ENCODE peak calls at places on chromosomes 4 and X, in eight cellular contexts. G, L, B, P, V, Y, I and O are unnamed samples.

GRCh38 chr4:15469402-15470148 is at the start of gene CC2D2A:
- DNase-seq in G (peak), L (peak), B (peak), P (peak), V (no peak), Y (no peak), I (peak), O (peak)

GRCh38 chr4:53913098-53913497 is 151.3 kb downstream of the CHIC2 start:
- DNase-seq in G (no peak), L (no peak), B (no peak), P (no peak), V (no peak), Y (no peak), I (no peak), O (no peak)

GRCh38 chr4:142719854-142720541 is 126.1 kb downstream of the INPP4B start:
- DNase-seq in G (peak), L (peak), B (peak), P (no peak), V (no peak), Y (no peak), I (peak), O (peak)

GRCh38 chr4:53306729-53307128 is 59.1 kb downstream of the SCFD2 start:
- DNase-seq in G (peak), L (no peak), B (no peak), P (no peak), V (no peak), Y (peak), I (peak), O (peak)

GRCh38 chr4:86338989-86339388 is 20.9 kb downstream of the MAPK10 start:
- DNase-seq in G (peak), L (no peak), B (peak), P (peak), V (no peak), Y (peak), I (peak), O (peak)

GRCh38 chrX:148872153-148872540 is 371.7 kb downstream of the AFF2 start:
- DNase-seq in G (no peak), L (no peak), B (no peak), P (no peak), V (no peak), Y (no peak), I (no peak), O (no peak)

GRCh38 chrX:3442685-3443084 is 96.2 kb upstream of the MXRA5 start:
- DNase-seq in G (no peak), L (no peak), B (no peak), P (no peak), V (no peak), Y (no peak), I (no peak), O (no peak)

GRCh38 chr4:184163813-184164212 is 53.9 kb downstream of the ENPP6 start:
- DNase-seq in G (peak), L (peak), B (peak), P (no peak), V (peak), Y (no peak), I (peak), O (peak)

DNA sequence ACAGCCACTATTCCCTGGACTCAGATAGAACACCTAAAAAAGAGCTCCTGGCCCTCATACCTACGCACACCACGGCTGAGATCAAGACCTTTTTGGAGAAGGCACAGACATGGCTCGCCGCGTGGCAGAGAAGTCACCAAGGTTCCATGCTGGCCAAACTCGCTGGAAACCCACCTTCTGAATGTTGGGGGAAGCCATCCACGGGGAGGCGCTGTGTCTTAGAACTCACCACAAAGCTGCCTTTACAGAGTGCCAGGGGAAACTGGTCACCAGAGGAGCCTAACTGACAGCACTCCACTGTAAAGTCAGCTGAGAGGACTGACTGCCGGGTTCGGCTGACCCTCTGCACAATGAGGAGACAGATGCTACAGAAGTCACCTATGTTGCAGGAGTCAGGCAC is 97.9 kb downstream of the NEUROG2 start:
- DNase-seq in G (no peak), L (peak), B (no peak), P (no peak), V (no peak), Y (no peak), I (no peak), O (no peak)
- TF ChIP-seq CTCF in G (no peak), L (no peak), B (peak), P (no peak), V (no peak), Y (no peak), I (no peak), O (no peak)

DNA sequence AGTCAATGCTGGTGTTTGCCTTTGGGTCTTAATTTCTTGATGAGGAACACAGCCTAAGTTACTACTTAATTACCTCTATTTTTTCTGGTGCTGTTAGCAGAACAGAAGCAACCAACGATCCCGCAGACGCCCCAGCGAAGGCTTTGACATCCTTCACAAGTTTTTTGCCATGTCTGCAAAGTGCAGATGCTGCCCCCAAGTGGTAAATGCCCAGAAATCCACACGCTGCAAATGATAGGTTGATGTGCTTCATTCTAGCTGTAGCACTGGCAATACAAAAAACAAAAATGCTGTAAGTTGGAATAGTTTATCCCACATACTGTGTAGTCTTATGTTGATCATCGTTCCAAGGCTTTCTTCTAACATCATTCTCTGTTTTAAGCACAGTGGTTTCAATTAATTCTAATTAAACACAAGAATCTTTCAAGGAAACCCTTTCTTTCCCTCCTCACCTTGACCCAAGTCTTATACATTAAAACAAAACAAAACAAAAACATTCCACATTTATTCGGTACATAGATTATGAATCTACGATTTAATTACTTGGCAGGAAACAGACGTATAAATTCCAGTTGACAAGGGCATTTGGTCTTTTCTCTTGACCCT is 1.2 kb downstream of the PNPLA4 start:
- DNase-seq in G (peak), L (peak), B (peak), P (peak), V (peak), Y (peak), I (peak), O (peak)
- H3K4me3 ChIP-seq in G (no peak), L (peak), B (peak), P (no peak), V (no peak), Y (no peak), I (no peak), O (no peak)

GRCh38 chr4:2803624-2804448 is 11.0 kb downstream of the SH3BP2 start:
- DNase-seq in G (no peak), L (no peak), B (peak), P (no peak), V (no peak), Y (no peak), I (no peak), O (no peak)
- TF ChIP-seq CTCF in G (no peak), L (no peak), B (no peak), P (no peak), V (no peak), Y (no peak), I (no peak), O (no peak)

DNA sequence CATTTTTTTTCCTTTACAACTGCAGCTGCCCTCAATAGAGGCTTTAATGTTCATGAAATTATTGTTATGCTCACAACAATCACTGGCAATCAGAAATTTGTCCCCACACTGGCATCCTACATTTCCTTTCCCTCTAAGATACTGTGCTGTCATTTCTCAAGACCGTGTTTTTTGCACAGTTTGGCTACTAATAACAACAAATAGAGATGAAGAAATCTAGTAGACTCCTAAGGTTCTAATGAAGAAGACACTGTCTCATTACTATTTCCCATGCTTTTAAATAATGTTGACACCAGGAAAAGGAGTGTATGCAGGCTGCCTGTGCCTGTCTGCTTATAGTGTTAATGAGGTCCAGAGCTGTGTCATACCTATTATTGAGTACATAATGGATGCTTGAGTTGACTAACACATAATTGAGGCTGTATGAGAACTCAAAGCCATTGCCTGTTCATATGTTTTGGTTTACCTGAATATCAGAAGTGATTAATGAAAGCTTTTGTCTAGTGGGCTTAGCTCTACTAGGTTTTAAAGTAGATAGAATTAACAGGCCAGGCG is 1.5 kb upstream of the EIF4E start:
- DNase-seq in G (no peak), L (no peak), B (peak), P (no peak), V (no peak), Y (no peak), I (no peak), O (no peak)
- H3K4me3 ChIP-seq in G (peak), L (no peak), B (peak), P (peak), V (peak), Y (peak), I (peak), O (peak)